ENCODE peak calls at places on chromosome 16, in eight cellular contexts. R is astrocyte of the cerebellum, U is AG09309, B is MM.1S, C is body of pancreas, V is K562, O is choroid plexus epithelial cell, W is IMR-90. X is an unnamed sample.

GRCh38 chr16:66426112-66427035 is 721 bp upstream of the BEAN1 start:
- DNase-seq in R (no peak), U (no peak), B (no peak), C (no peak), V (no peak), O (no peak), W (no peak), X (no peak)

GRCh38 chr16:68640972-68641371 is 4.1 kb upstream of the CDH3 start:
- DNase-seq in R (no peak), U (no peak), B (no peak), C (no peak), V (no peak), O (peak), W (no peak), X (no peak)

GRCh38 chr16:81151648-81152047 is 55.5 kb upstream of the GCSH start:
- DNase-seq in R (no peak), U (no peak), B (no peak), C (no peak), V (no peak), O (no peak), W (no peak), X (no peak)

GRCh38 chr16:11085025-11085485 is 140.7 kb downstream of the CLEC16A start:
- DNase-seq in R (no peak), U (no peak), B (no peak), C (no peak), V (no peak), O (no peak), W (peak), X (no peak)

GRCh38 chr16:1169285-1170075 is 16.6 kb downstream of the CACNA1H start:
- DNase-seq in R (no peak), U (no peak), B (no peak), C (no peak), V (no peak), O (no peak), W (no peak), X (no peak)

GRCh38 chr16:2428051-2428786 is 1.0 kb upstream of the CCNF start:
- DNase-seq in R (no peak), U (no peak), B (peak), C (peak), V (peak), O (peak), W (no peak), X (no peak)

GRCh38 chr16:57683599-57684545 is 10.7 kb upstream of the DRC7 start:
- DNase-seq in R (no peak), U (no peak), B (no peak), C (no peak), V (no peak), O (no peak), W (no peak), X (no peak)

GRCh38 chr16:82639263-82639662 is 12.5 kb downstream of the CDH13 start:
- DNase-seq in R (no peak), U (no peak), B (no peak), C (no peak), V (no peak), O (no peak), W (no peak), X (no peak)

GRCh38 chr16:2686912-2687507 is 4.7 kb downstream of the KCTD5 start:
- DNase-seq in R (no peak), U (no peak), B (peak), C (peak), V (peak), O (no peak), W (no peak), X (no peak)

GRCh38 chr16:65916995-65917394 is 449.5 kb upstream of the CDH5 start:
- DNase-seq in R (no peak), U (no peak), B (no peak), C (no peak), V (no peak), O (no peak), W (no peak), X (no peak)

GRCh38 chr16:77304883-77305282 is 105.7 kb downstream of the SYCE1L start:
- DNase-seq in R (no peak), U (no peak), B (no peak), C (no peak), V (no peak), O (no peak), W (no peak), X (no peak)

GRCh38 chr16:61313931-61314330 is 722.3 kb downstream of the CDH8 start:
- DNase-seq in R (no peak), U (no peak), B (no peak), C (no peak), V (no peak), O (no peak), W (no peak), X (no peak)

DNA sequence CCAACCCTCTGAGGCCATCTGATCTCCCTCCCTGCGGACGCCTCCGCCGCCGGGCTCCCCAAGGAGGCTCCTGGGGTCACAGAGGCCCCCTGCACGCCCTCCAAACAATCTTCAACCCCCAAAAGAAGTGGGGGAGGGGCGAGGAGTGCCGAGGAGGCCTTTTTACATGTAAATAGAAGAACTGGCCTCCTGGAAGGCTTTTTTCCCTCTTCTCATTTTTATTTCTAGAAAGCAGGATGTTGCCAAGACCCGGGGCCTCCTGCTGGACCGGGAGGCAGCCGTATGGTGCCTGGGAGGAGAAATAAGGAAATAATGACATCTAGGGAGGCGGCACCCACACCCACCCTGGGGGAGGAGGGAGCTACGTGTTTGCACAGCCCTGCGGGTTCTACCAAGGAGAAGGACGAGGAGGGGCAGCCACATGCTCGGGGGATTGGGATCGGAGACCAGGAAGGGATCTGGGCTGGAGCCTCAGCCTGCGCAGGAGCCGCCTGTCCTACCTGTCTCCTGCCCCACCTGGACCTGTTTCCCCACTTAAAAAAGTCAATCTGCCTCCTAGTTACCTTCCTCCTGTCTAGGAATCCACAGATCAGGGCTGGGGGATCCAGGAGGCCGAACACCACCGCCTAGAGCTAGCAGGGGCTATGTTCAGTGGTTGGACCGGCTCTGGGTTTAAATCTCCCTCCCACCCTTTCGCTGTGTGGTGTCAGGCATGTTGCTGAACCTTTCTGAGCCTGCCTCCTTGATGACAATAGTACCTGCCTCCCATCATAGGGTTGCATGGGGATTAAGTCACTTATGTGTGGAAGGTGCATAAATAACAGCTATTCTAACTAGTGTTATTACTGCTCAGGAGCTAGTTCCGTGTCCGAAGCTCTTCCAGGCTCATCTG is 175.7 kb upstream of the GSE1 start:
- DNase-seq in R (no peak), U (no peak), B (no peak), C (peak), V (peak), O (peak), W (no peak), X (no peak)
- TF ChIP-seq CTCF in R (no peak), U (no peak), B (no peak), C (peak), V (no peak), O (no peak), W (no peak), X (no peak)

DNA sequence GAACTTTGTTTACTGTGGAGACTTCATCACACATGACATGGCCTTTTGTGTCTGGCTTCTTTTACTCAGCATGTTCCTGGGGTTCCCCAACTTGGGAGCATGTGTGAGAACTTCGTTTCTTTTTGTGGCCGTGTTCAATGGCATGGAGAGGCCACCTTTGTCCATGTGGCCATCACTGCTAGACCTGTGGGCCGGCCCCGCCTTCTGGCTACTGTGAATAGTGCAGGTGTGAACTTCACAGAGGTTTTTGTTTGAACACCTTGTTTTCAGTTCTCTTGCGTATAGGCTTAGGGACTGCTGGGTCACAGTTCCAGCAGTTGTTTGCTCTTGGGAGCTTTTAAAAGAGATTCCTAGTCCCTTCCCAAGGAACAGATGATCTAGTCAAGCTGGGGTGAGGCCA is 5.7 kb upstream of the SLC38A8 start:
- DNase-seq in R (no peak), U (no peak), B (no peak), C (peak), V (no peak), O (no peak), W (no peak), X (no peak)
- TF ChIP-seq CTCF in R (peak), U (peak), B (no peak), C (peak), V (peak), O (peak), W (no peak), X (no peak)

GRCh38 chr16:86044241-86044671 is 145.3 kb downstream of the IRF8 start:
- DNase-seq in R (peak), U (no peak), B (no peak), C (peak), V (peak), O (peak), W (peak), X (no peak)
- TF ChIP-seq CTCF in R (peak), U (peak), B (peak), C (peak), V (peak), O (peak), W (peak), X (peak)

DNA sequence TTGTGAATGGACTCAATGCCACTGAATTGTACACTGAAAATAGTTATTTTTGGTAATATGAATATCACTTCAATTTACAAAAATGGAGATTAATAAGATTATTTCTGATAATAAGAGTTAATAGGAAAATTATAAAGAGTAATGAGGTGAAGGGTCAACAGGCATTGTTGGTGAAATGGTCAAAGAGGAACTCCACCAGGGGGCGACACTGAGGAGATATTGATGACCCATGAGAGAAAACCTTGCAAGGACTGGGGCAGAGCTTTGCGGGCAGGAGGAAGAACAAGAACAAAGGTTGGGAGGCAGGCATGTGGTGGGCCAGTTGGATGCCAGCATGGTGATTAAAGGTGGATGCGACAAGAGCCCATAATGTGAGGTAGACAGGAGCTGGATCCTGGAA is 74.0 kb upstream of the XYLT1 start:
- DNase-seq in R (no peak), U (no peak), B (no peak), C (no peak), V (peak), O (no peak), W (no peak), X (no peak)
- TF ChIP-seq CTCF in R (no peak), U (no peak), B (peak), C (no peak), V (peak), O (peak), W (no peak), X (no peak)

GRCh38 chr16:67521095-67521804 is 7.4 kb upstream of the RIPOR1 start:
- DNase-seq in R (peak), U (peak), B (peak), C (peak), V (peak), O (peak), W (peak), X (peak)
- TF ChIP-seq CTCF in R (peak), U (peak), B (peak), C (peak), V (peak), O (peak), W (peak), X (peak)

DNA sequence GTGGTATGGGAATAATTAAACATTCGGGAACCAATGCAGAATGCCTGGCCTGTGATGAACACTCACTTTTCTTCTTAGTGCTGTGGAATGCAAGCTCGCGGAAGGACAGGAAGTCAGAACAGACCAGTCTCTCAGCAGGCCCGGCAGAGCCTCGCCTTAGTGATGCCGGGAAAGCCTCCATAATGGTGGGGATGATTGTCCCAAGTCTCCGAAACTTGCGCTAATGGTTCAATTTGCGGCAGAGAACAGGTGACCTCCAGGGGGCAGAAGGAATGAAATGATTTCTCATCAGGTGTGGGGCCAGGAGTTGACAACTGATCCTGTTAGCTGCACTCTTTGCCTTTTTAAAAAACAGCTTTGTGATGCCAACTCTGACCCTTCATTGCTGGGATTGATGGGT is 170.6 kb downstream of the GSG1L start:
- DNase-seq in R (no peak), U (no peak), B (no peak), C (no peak), V (no peak), O (peak), W (no peak), X (no peak)
- TF ChIP-seq CTCF in R (peak), U (no peak), B (no peak), C (no peak), V (peak), O (peak), W (no peak), X (no peak)

DNA sequence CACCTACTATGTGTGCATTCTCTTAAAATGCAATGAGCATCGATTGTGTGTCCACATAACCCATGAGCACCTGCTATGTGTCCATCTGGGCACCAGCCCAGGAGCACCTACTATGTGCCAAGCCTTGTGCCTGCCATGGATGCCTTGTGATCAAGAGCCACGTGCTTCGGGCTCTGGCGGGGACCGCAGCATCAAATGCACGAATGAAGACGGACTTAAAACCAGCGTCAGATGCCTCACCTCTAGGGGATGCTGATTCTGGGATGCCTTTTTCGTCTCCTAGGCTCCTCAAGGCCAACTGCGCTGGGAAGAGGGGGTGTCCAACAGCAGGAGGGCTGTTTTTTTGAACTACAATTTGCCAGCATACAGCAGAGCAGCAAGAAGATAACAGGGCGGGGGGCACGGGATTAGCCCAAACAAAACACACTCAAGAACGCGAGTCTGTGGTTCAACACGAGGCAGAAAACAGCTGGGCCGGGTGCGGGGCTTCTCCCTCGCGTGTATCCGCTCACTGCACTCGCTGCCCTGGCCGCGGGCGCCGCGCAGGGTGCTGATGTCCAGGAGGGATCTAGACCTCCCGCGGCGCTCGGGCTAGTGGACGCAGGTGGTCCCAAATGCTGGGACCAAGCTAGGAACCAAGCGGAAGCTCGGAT is 1.2 kb upstream of the GLIS2 start:
- DNase-seq in R (no peak), U (no peak), B (no peak), C (peak), V (no peak), O (peak), W (peak), X (no peak)
- TF ChIP-seq CTCF in R (no peak), U (no peak), B (no peak), C (no peak), V (no peak), O (peak), W (no peak), X (peak)

GRCh38 chr16:49281843-49282642 is 405 bp upstream of the CBLN1 start:
- DNase-seq in R (no peak), U (no peak), B (peak), C (peak), V (peak), O (peak), W (peak), X (no peak)
- TF ChIP-seq CTCF in R (no peak), U (no peak), B (peak), C (peak), V (peak), O (no peak), W (no peak), X (no peak)

X was measured in AG04449.